ENCODE peak calls at places on chromosomes 7 and 10, in four cellular contexts. K is WTC11, P is K562, E is GM12878. B is an unnamed sample.

GRCh38 chr7:105718511-105718925 is 137.2 kb upstream of the EFCAB10 start:
- DNase-seq in K (no peak), P (no peak), E (no peak), B (no peak)

GRCh38 chr10:17847586-17848296 is 38.6 kb downstream of the MRC1 start:
- DNase-seq in K (no peak), P (peak), E (no peak), B (no peak)

GRCh38 chr7:144818516-144818915 is 17.3 kb downstream of the TPK1 start:
- DNase-seq in K (no peak), P (no peak), E (no peak), B (no peak)

GRCh38 chr10:3825862-3826351 is 40.9 kb upstream of the KLF6 start:
- DNase-seq in K (no peak), P (no peak), E (no peak), B (no peak)

GRCh38 chr10:33509231-33509871 is 174.9 kb upstream of the NRP1 start:
- DNase-seq in K (no peak), P (peak), E (peak), B (peak)

GRCh38 chr10:27714349-27714748 is 31.3 kb downstream of the MKX start:
- DNase-seq in K (no peak), P (no peak), E (no peak), B (no peak)

GRCh38 chr10:100327007-100327700 is 2.9 kb downstream of the PKD2L1 start:
- DNase-seq in K (no peak), P (no peak), E (peak), B (no peak)

GRCh38 chr10:131575877-131576276 is 264.4 kb upstream of the TCERG1L start:
- DNase-seq in K (no peak), P (no peak), E (no peak), B (no peak)

GRCh38 chr10:86219271-86219670 is 147.3 kb downstream of the GRID1 start:
- DNase-seq in K (no peak), P (no peak), E (no peak), B (no peak)

GRCh38 chr7:44284216-44284615 is 41.2 kb downstream of the CAMK2B start:
- DNase-seq in K (peak), P (no peak), E (no peak), B (no peak)

GRCh38 chr10:79182122-79182521 is 113.4 kb downstream of the ZMIZ1 start:
- DNase-seq in K (no peak), P (no peak), E (no peak), B (no peak)

GRCh38 chr7:151088019-151088855 is 2.0 kb downstream of the AGAP3 start:
- DNase-seq in K (no peak), P (peak), E (no peak), B (no peak)

GRCh38 chr7:42494199-42494710 is 257.2 kb upstream of the GLI3 start:
- DNase-seq in K (no peak), P (no peak), E (no peak), B (no peak)

GRCh38 chr7:38374507-38374906 is 101.1 kb upstream of the TARP start:
- DNase-seq in K (peak), P (peak), E (no peak), B (peak)

GRCh38 chr10:104127411-104127810 is 5.4 kb downstream of the SFR1 start:
- DNase-seq in K (peak), P (no peak), E (no peak), B (no peak)

GRCh38 chr7:3937146-3937545 is 636.1 kb downstream of the SDK1 start:
- DNase-seq in K (no peak), P (no peak), E (no peak), B (no peak)

GRCh38 chr7:105849122-105849855 is 27.1 kb downstream of the ATXN7L1 start:
- DNase-seq in K (peak), P (no peak), E (peak), B (peak)

GRCh38 chr10:80392250-80392649 is 16.1 kb upstream of the PRXL2A start:
- DNase-seq in K (no peak), P (no peak), E (no peak), B (no peak)

GRCh38 chr7:30179016-30179436 is 44.2 kb downstream of the MTURN start:
- DNase-seq in K (no peak), P (no peak), E (peak), B (no peak)

GRCh38 chr10:50625663-50626062 is 1.9 kb upstream of the SGMS1 start:
- DNase-seq in K (no peak), P (peak), E (no peak), B (no peak)

GRCh38 chr7:32481176-32481575 is 9.0 kb downstream of the LSM5 start:
- DNase-seq in K (no peak), P (no peak), E (no peak), B (no peak)

GRCh38 chr7:100153713-100154519 is 4.6 kb downstream of the TRAPPC14 start:
- DNase-seq in K (no peak), P (peak), E (no peak), B (no peak)

GRCh38 chr7:7032221-7032620 is 150.1 kb upstream of the C1GALT1 start:
- DNase-seq in K (no peak), P (no peak), E (no peak), B (no peak)

GRCh38 chr7:127437772-127438330 is 45.3 kb upstream of the ZNF800 start:
- DNase-seq in K (no peak), P (no peak), E (no peak), B (no peak)

GRCh38 chr7:142196066-142196840 is 61.6 kb downstream of the PRSS58 start:
- DNase-seq in K (no peak), P (no peak), E (no peak), B (no peak)

GRCh38 chr7:68547181-68547580 is 1051.1 kb upstream of the AUTS2 start:
- DNase-seq in K (no peak), P (no peak), E (no peak), B (no peak)

GRCh38 chr7:126698909-126699308 is 553.8 kb downstream of the GRM8 start:
- DNase-seq in K (no peak), P (peak), E (no peak), B (no peak)

GRCh38 chr10:13400196-13400965 is 52.3 kb upstream of the SEPHS1 start:
- DNase-seq in K (no peak), P (peak), E (no peak), B (no peak)

GRCh38 chr10:105691811-105692210 is 1050.7 kb downstream of the SORCS3 start:
- DNase-seq in K (peak), P (no peak), E (no peak), B (no peak)

GRCh38 chr10:95963992-95964391 is 56.2 kb downstream of the CC2D2B start:
- DNase-seq in K (no peak), P (no peak), E (no peak), B (no peak)

GRCh38 chr7:30348083-30348560 is 63.7 kb downstream of the ZNRF2 start:
- DNase-seq in K (no peak), P (peak), E (peak), B (peak)

GRCh38 chr10:132881186-132881920 is 61.0 kb downstream of the CFAP46 start:
- DNase-seq in K (peak), P (no peak), E (no peak), B (no peak)

GRCh38 chr7:80136276-80137045 is 1.8 kb downstream of the GNAI1 start:
- DNase-seq in K (no peak), P (no peak), E (no peak), B (no peak)

GRCh38 chr10:74460812-74461211 is 309.8 kb downstream of the ADK start:
- DNase-seq in K (no peak), P (no peak), E (no peak), B (no peak)

GRCh38 chr10:71736570-71737355 is 17.2 kb upstream of the C10orf105 start:
- DNase-seq in K (no peak), P (no peak), E (no peak), B (no peak)

GRCh38 chr10:101226888-101227736 is 2.2 kb downstream of the LBX1 start:
- DNase-seq in K (peak), P (no peak), E (no peak), B (no peak)

GRCh38 chr7:55198634-55199366 is 166.3 kb upstream of the LANCL2 start:
- DNase-seq in K (no peak), P (no peak), E (no peak), B (no peak)

GRCh38 chr7:55199418-55199817 is 165.7 kb upstream of the LANCL2 start:
- DNase-seq in K (no peak), P (no peak), E (no peak), B (no peak)

GRCh38 chr7:55203300-55203699 is 161.8 kb upstream of the LANCL2 start:
- DNase-seq in K (no peak), P (no peak), E (no peak), B (no peak)

GRCh38 chr7:55202150-55202913 is 162.8 kb upstream of the LANCL2 start:
- DNase-seq in K (no peak), P (no peak), E (no peak), B (no peak)

GRCh38 chr7:55200441-55200840 is 164.7 kb upstream of the LANCL2 start:
- DNase-seq in K (no peak), P (no peak), E (no peak), B (no peak)
- TF ChIP-seq ETV6 in K (no peak), P (no peak), E (no peak), B (no peak)

DNA sequence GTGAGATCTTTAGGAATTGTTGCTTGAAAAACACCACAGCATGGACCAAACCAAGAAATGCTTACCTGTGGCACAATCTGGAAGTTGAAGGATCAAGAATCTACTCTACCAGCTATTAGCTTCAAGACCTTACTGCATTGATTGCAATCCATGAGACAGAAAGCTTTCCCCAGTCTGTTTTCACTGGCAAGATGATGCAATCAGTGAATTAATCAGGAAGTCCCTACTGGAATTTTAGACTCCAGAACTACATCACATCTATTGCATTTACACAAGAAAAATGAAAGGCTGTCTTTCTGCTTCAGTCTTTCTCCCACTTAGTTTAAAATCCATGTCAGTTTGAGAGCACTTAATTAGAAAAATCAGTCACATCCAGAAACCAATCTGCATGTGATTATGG is 191.7 kb downstream of the TFEC start:
- DNase-seq in K (no peak), P (no peak), E (no peak), B (no peak)
- TF ChIP-seq ETV6 in K (no peak), P (no peak), E (no peak), B (no peak)

GRCh38 chr7:139973091-139973490 is 89.7 kb downstream of the PARP12 start:
- DNase-seq in K (no peak), P (no peak), E (no peak), B (no peak)

GRCh38 chr7:139976838-139977656 is 85.7 kb downstream of the PARP12 start:
- DNase-seq in K (no peak), P (peak), E (no peak), B (peak)

GRCh38 chr7:139972000-139972399 is 90.8 kb downstream of the PARP12 start:
- DNase-seq in K (no peak), P (no peak), E (no peak), B (no peak)

GRCh38 chr7:139974179-139974811 is 88.5 kb downstream of the PARP12 start:
- DNase-seq in K (no peak), P (no peak), E (no peak), B (no peak)

DNA sequence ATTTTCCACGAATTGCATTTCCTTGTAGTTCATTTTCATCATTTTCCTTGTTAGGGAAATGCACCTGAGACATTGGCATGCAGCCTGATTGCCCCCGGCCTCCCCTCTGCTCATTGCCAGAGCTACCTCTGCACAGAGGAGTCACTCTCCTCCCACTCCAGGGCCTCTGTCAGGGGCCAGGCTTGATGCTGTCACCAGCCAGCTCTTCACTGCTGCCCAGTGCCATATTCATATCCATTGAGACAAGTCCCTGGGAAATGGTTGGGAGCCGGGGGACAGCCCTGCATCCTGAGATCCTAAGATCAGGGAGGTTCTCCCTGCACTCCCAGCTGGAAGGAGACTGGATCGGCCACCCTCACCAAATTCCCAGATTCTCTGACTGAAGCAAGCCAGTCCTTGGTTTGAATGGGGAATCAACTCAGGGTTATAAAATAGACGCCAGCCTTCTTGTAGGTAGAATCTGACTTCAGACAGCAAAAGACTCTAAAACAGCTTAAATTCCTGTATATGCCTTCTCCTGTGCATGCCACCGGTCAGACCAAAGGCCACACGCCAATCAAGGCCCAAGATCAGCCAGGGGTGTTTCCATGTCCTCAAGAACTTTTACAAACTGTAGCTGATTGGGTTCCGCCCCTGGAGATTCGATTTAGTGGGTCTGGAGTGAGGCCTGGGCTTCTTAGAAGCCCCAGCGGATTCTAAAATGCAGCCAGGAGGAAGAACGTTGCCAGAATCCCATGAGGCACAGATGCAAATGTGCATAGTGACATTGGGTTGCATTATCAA is 86.5 kb downstream of the PARP12 start:
- DNase-seq in K (no peak), P (peak), E (no peak), B (no peak)
- TF ChIP-seq ETV6 in K (no peak), P (no peak), E (no peak), B (no peak)

DNA sequence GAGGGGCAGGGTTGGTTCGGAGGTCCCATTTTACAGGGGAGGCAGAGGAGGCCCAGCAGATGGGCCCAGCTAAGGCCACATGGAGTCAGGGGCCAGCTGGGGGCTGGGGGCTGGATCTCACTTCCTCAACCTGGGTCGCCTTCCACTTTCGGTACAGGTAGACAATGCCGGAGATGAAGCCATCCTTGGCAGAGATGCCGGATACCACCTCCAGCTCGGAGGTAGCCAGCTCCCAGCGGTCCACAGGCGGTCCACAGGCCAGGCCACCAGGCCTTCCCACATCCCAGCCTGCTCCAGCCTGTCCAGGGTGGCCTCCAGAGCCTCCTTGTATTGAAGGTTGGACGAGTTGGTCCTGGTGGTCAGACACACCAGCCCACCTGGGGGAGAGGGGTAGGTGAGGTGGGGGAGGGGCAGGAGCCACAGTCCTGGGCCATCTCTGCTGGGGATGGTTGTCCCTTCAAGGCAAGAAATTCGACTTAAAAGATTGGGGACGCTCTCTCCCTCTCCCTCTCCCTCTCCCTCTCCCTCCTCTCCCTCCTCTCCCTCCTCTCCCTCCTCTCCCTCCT is 3.9 kb downstream of the CLDN4 start:
- DNase-seq in K (no peak), P (no peak), E (no peak), B (no peak)
- TF ChIP-seq ETV6 in K (no peak), P (no peak), E (no peak), B (no peak)

DNA sequence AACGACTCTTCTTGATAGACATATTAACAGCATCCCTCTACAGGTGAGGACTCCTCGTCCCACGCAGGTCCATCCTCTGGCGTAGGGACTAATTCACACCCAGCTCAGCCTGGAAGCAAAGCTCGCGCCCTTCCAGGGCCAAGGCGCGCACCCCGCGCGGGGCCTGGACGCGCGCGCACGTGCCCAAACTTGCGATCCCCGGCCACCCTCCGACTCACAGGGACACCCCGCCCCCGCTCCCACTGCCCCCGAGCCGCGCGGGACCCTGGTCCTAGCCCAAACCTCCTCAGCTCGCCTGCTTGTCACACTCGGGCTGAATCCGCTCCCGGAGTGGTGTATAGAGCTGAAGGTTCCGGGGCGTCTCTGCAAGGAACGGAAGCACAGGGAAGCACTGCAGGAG is 76.9 kb downstream of the ZNF248 start:
- DNase-seq in K (no peak), P (no peak), E (no peak), B (no peak)
- TF ChIP-seq ETV6 in K (no peak), P (no peak), E (no peak), B (no peak)

GRCh38 chr7:101880536-101881443 is 63.4 kb downstream of the CUX1 start:
- DNase-seq in K (no peak), P (peak), E (no peak), B (no peak)
- TF ChIP-seq ETV6 in K (no peak), P (no peak), E (no peak), B (no peak)